ENCODE peak calls at places on chromosomes 3 and 15, in four cellular contexts. L is NCI-H1694 treated with DMSO at 0.1 percent for 48 hours; D is CD4-positive, CD25-positive, alpha-beta regulatory T cell; P is A549. T is an unnamed sample.

GRCh38 chr3:20622304-20622703 is 436.3 kb upstream of the SGO1 start:
- DNase-seq in L (no peak), P (no peak), D (no peak), T (no peak)

GRCh38 chr3:40649346-40649745 is 124.6 kb downstream of the ZNF621 start:
- DNase-seq in P (no peak), L (no peak), D (no peak), T (no peak)

GRCh38 chr15:40307421-40308165 is at the start of gene PLCB2:
- DNase-seq in D (peak; percentile 85), P (peak; percentile 23), L (peak; percentile 12), T (no peak)

GRCh38 chr3:5072100-5072816 is 49.8 kb upstream of the ARL8B start:
- DNase-seq in D (no peak), L (no peak), P (no peak), T (no peak)

GRCh38 chr3:5290915-5291314 is 103.4 kb downstream of the EDEM1 start:
- DNase-seq in L (no peak), D (no peak), P (no peak), T (no peak)

GRCh38 chr15:37372064-37372463 is 271.7 kb upstream of the MEIS2 start:
- DNase-seq in L (no peak), D (no peak), P (no peak), T (no peak)

GRCh38 chr3:73363093-73363492 is 261.6 kb downstream of the PDZRN3 start:
- DNase-seq in D (no peak), P (no peak), L (no peak), T (no peak)

GRCh38 chr3:53109822-53110771 is 20.1 kb downstream of the RFT1 start:
- DNase-seq in L (no peak), P (peak; percentile 41), D (peak; percentile 84), T (no peak)

GRCh38 chr3:132255041-132255745 is 62.0 kb upstream of the ACP3 start:
- DNase-seq in D (no peak), P (no peak), L (no peak), T (no peak)

GRCh38 chr15:44738340-44738984 is 2.1 kb downstream of the TRIM69 start:
- DNase-seq in L (peak; percentile 32), D (peak; percentile 74), P (peak; percentile 21), T (no peak)

GRCh38 chr3:93973160-93974126 is at the start of gene PROS1:
- DNase-seq in D (peak; percentile 56), L (peak; percentile 11), P (peak; percentile 50), T (peak; percentile 51)

GRCh38 chr3:135803291-135803690 is 162.2 kb upstream of the PPP2R3A start:
- DNase-seq in L (no peak), P (no peak), D (no peak), T (no peak)

GRCh38 chr3:139695007-139695406 is 17.2 kb upstream of the NMNAT3 start:
- DNase-seq in D (no peak), P (no peak), L (no peak), T (no peak)

GRCh38 chr15:101327147-101327740 is 32.2 kb upstream of the SNRPA1 start:
- DNase-seq in D (no peak), P (no peak), L (no peak), T (no peak)

GRCh38 chr3:129597792-129598381 is 8.6 kb downstream of the PLXND1 start:
- DNase-seq in D (no peak), P (no peak), L (no peak), T (no peak)

GRCh38 chr3:64684715-64685261 is 3.0 kb downstream of the ADAMTS9 start:
- DNase-seq in P (no peak), L (no peak), D (no peak), T (no peak)

GRCh38 chr3:149501524-149501923 is 27.0 kb downstream of the TM4SF4 start:
- DNase-seq in L (no peak), D (no peak), P (no peak), T (peak; percentile 56)

GRCh38 chr3:10366681-10367101 is 45.8 kb upstream of the SEC13 start:
- DNase-seq in P (peak; percentile 57), L (no peak), D (peak; percentile 31), T (peak; percentile 55)

GRCh38 chr3:179069762-179070390 is 1.7 kb downstream of the ZMAT3 start:
- DNase-seq in L (no peak), D (peak; percentile 38), P (no peak), T (no peak)

GRCh38 chr3:7876741-7877297 is 624.8 kb upstream of the LMCD1 start:
- DNase-seq in P (no peak), L (no peak), D (peak; percentile 79), T (no peak)

GRCh38 chr3:10945683-10946287 is 46.8 kb upstream of the SLC6A1 start:
- DNase-seq in L (no peak), D (peak; percentile 39), P (peak; percentile 75), T (no peak)

GRCh38 chr15:89395461-89395875 is 60.8 kb upstream of the POLG start:
- DNase-seq in D (no peak), L (no peak), P (no peak), T (no peak)

GRCh38 chr15:41620536-41621199 is 39.5 kb upstream of the MGA start:
- DNase-seq in P (no peak), D (no peak), L (no peak), T (peak; percentile 22)

GRCh38 chr3:140753865-140754754 is 76.2 kb downstream of the TRIM42 start:
- DNase-seq in P (no peak), D (peak; percentile 5), L (no peak), T (no peak)

GRCh38 chr3:188520466-188520865 is 366.5 kb downstream of the LPP start:
- DNase-seq in L (no peak), P (no peak), D (no peak), T (no peak)

GRCh38 chr3:194305356-194306108 is 45.6 kb downstream of the CPN2 start:
- DNase-seq in P (no peak), D (no peak), L (no peak), T (no peak)

T was measured in Panc1.